ENCODE peak calls at places on chromosomes 4 and X, in four cellular contexts. V is T-helper 9 cell; H is CD4-positive, alpha-beta T cell; R is WTC11. E is an unnamed sample.

GRCh38 chr4:156634612-156635011 is 337.0 kb downstream of the PDGFC start:
- DNase-seq in V (no peak), H (no peak), R (no peak), E (no peak)

GRCh38 chrX:30212172-30212571 is 3.2 kb upstream of the MAGEB2 start:
- DNase-seq in V (no peak), H (no peak), R (no peak), E (no peak)

GRCh38 chrX:77442728-77443127 is 4.5 kb upstream of the FGF16 start:
- DNase-seq in V (no peak), H (no peak), R (no peak), E (peak; percentile 36)

GRCh38 chr4:74045247-74045646 is 6.8 kb upstream of the CXCL3 start:
- DNase-seq in V (no peak), H (no peak), R (no peak), E (no peak)

GRCh38 chr4:472881-473574 is 25.9 kb downstream of the ZNF721 start:
- DNase-seq in V (no peak), H (no peak), R (no peak), E (no peak)

GRCh38 chrX:73863268-73863667 is 300.3 kb downstream of the CHIC1 start:
- DNase-seq in V (no peak), H (no peak), R (no peak), E (no peak)

GRCh38 chrX:70096052-70096451 is 33.8 kb downstream of the OTUD6A start:
- DNase-seq in V (no peak), H (no peak), R (peak; percentile 21), E (no peak)

GRCh38 chrX:127943570-127943969 is 108.6 kb downstream of the ACTRT1 start:
- DNase-seq in V (no peak), H (no peak), R (no peak), E (no peak)

GRCh38 chrX:131693359-131693758 is 149.5 kb downstream of the OR13H1 start:
- DNase-seq in V (no peak), H (no peak), R (no peak), E (no peak)

GRCh38 chrX:118773782-118774181 is 46.4 kb downstream of the IL13RA1 start:
- DNase-seq in V (no peak), H (no peak), R (no peak), E (no peak)

GRCh38 chrX:5646818-5647217 is 581.8 kb downstream of the NLGN4X start:
- DNase-seq in V (no peak), H (no peak), R (no peak), E (no peak)